ENCODE peak calls at places on chromosomes 6 and 20, in ten cellular contexts. E, X, K, A, Q, D, S, F, T and W are unnamed samples.

GRCh38 chr6:9428416-9429172 is 986.3 kb downstream of the TFAP2A start:
- DNase-seq in E (no peak), X (no peak), K (no peak), A (peak; percentile 20), Q (no peak), D (no peak), S (no peak), F (no peak), T (no peak), W (no peak)

GRCh38 chr6:37485259-37485658 is 14.4 kb downstream of the CCDC167 start:
- DNase-seq in E (no peak), X (no peak), K (no peak), A (peak; percentile 33), Q (no peak), D (no peak), S (no peak), F (peak; percentile 24), T (no peak), W (no peak)

GRCh38 chr6:10250655-10251220 is 164.1 kb downstream of the TFAP2A start:
- DNase-seq in E (no peak), X (no peak), K (no peak), A (no peak), Q (no peak), D (no peak), S (no peak), F (no peak), T (no peak), W (no peak)

GRCh38 chr20:47568019-47568418 is 66.3 kb downstream of the NCOA3 start:
- DNase-seq in E (no peak), X (no peak), K (peak; percentile 18), A (peak; percentile 43), Q (no peak), D (peak; percentile 89), S (no peak), F (peak; percentile 46), T (peak; percentile 77), W (no peak)

GRCh38 chr20:48789185-48789668 is 38.6 kb downstream of the PREX1 start:
- DNase-seq in E (no peak), X (no peak), K (no peak), A (peak; percentile 17), Q (no peak), D (no peak), S (peak; percentile 17), F (no peak), T (no peak), W (no peak)

GRCh38 chr6:116025405-116025804 is 35.3 kb downstream of the FRK start:
- DNase-seq in E (no peak), X (no peak), K (no peak), A (no peak), Q (no peak), D (peak; percentile 63), S (no peak), F (no peak), T (no peak), W (no peak)

GRCh38 chr6:26017567-26017966 is 55.0 kb downstream of the TRIM38 start:
- DNase-seq in E (no peak), X (no peak), K (no peak), A (peak; percentile 95), Q (peak; percentile 62), D (no peak), S (peak; percentile 87), F (no peak), T (peak; percentile 45), W (peak; percentile 77)

GRCh38 chr6:45577836-45578504 is 200.2 kb upstream of the SUPT3H start:
- DNase-seq in E (no peak), X (no peak), K (no peak), A (no peak), Q (no peak), D (no peak), S (no peak), F (no peak), T (no peak), W (no peak)

GRCh38 chr20:9053108-9053507 is 15.8 kb upstream of the PLCB4 start:
- DNase-seq in E (no peak), X (no peak), K (no peak), A (peak; percentile 32), Q (no peak), D (no peak), S (no peak), F (no peak), T (no peak), W (no peak)

GRCh38 chr6:100685747-100686146 is 195.4 kb downstream of the ASCC3 start:
- DNase-seq in E (no peak), X (no peak), K (no peak), A (no peak), Q (no peak), D (no peak), S (no peak), F (no peak), T (no peak), W (no peak)

GRCh38 chr20:6704132-6704861 is 63.2 kb upstream of the BMP2 start:
- DNase-seq in E (no peak), X (peak; percentile 84), K (no peak), A (no peak), Q (no peak), D (peak; percentile 89), S (no peak), F (no peak), T (peak; percentile 82), W (no peak)